ENCODE peak calls at places on chromosomes 11 and 22, in nine cellular contexts. P is retinal pigment epithelial cell; K is mesothelial cell of epicardium; A is C1 segment of cervical spinal cord; H is stimulated activated CD8-positive, alpha-beta memory T cell treated with anti-CD3 and anti-CD28 coated beads, Interleukin-15, amount 100 ng/mL, for 4 hours; G is IMR-90; W is stimulated activated CD4-positive, alpha-beta T cell treated with anti-CD3 and anti-CD28 coated beads, Interleukin-12 subunit alpha, Interleukin-12 subunit beta, amount 100 ng/mL, for 4 hours; R is DMS 273 treated with DMSO at 0.1 percent for 48 hours; I is HuH-7. B is an unnamed sample.

GRCh38 chr11:69939551-69940245 is 120.5 kb upstream of the FGF3 start:
- DNase-seq in P (no peak), K (no peak), A (no peak), H (no peak), G (peak; percentile 77), W (no peak), R (no peak), I (no peak), B (no peak)

GRCh38 chr11:86678296-86678695 is 5.9 kb upstream of the ME3 start:
- DNase-seq in P (no peak), K (no peak), A (no peak), H (no peak), G (no peak), W (no peak), R (no peak), I (no peak), B (no peak)

GRCh38 chr11:87033561-87033960 is 4.2 kb upstream of the TMEM135 start:
- DNase-seq in P (no peak), K (no peak), A (no peak), H (no peak), G (no peak), W (no peak), R (no peak), I (no peak), B (no peak)

GRCh38 chr11:69504127-69504526 is 22.7 kb downstream of the LINC01488 start:
- DNase-seq in P (no peak), K (no peak), A (no peak), H (no peak), G (no peak), W (no peak), R (no peak), I (no peak), B (no peak)

GRCh38 chr11:61334434-61335354 is 1.7 kb downstream of the TKFC start:
- DNase-seq in P (peak; percentile 29), K (no peak), A (no peak), H (no peak), G (peak; percentile 57), W (no peak), R (no peak), I (no peak), B (no peak)

GRCh38 chr11:116390963-116391362 is 381.8 kb downstream of the BUD13 start:
- DNase-seq in P (no peak), K (no peak), A (no peak), H (no peak), G (no peak), W (no peak), R (no peak), I (no peak), B (no peak)

GRCh38 chr11:91248199-91248807 is 976.3 kb upstream of the FAT3 start:
- DNase-seq in P (no peak), K (no peak), A (no peak), H (no peak), G (peak; percentile 53), W (no peak), R (no peak), I (no peak), B (no peak)

GRCh38 chr11:45900916-45901617 is 6.0 kb downstream of the FREY1 start:
- DNase-seq in P (no peak), K (no peak), A (peak; percentile 49), H (no peak), G (no peak), W (no peak), R (no peak), I (no peak), B (no peak)

GRCh38 chr11:93845181-93846092 is 5.0 kb downstream of the VSTM5 start:
- DNase-seq in P (no peak), K (no peak), A (no peak), H (no peak), G (no peak), W (no peak), R (no peak), I (no peak), B (no peak)

GRCh38 chr11:85705805-85706204 is 19.8 kb upstream of the CCDC89 start:
- DNase-seq in P (no peak), K (no peak), A (no peak), H (no peak), G (peak; percentile 48), W (no peak), R (no peak), I (no peak), B (no peak)

GRCh38 chr11:126355324-126355925 is at the start of gene ST3GAL4:
- DNase-seq in P (no peak), K (peak; percentile 72), A (peak; percentile 82), H (peak; percentile 51), G (peak; percentile 52), W (peak; percentile 77), R (peak; percentile 31), I (peak; percentile 95), B (peak; percentile 31)

GRCh38 chr22:29528144-29528543 is 25.4 kb downstream of the THOC5 start:
- DNase-seq in P (no peak), K (no peak), A (no peak), H (no peak), G (no peak), W (no peak), R (no peak), I (no peak), B (no peak)

GRCh38 chr11:76152086-76152658 is 54.1 kb downstream of the WNT11 start:
- DNase-seq in P (no peak), K (peak; percentile 54), A (peak; percentile 47), H (peak; percentile 54), G (peak; percentile 65), W (peak; percentile 84), R (no peak), I (peak; percentile 86), B (peak; percentile 67)

GRCh38 chr22:23391022-23391421 is 189.1 kb downstream of the IGLL1 start:
- DNase-seq in P (no peak), K (no peak), A (no peak), H (no peak), G (no peak), W (no peak), R (no peak), I (no peak), B (no peak)

GRCh38 chr11:305834-306211 is 1.8 kb upstream of the IFITM2 start:
- DNase-seq in P (no peak), K (no peak), A (no peak), H (no peak), G (no peak), W (no peak), R (no peak), I (no peak), B (no peak)

GRCh38 chr11:47175746-47176327 is 842 bp downstream of the ARFGAP2 start:
- DNase-seq in P (no peak), K (no peak), A (no peak), H (no peak), G (no peak), W (no peak), R (no peak), I (no peak), B (no peak)

GRCh38 chr11:46666982-46667590 is 33.3 kb downstream of the ARHGAP1 start:
- DNase-seq in P (peak; percentile 5), K (no peak), A (no peak), H (no peak), G (no peak), W (no peak), R (no peak), I (no peak), B (no peak)

GRCh38 chr22:21917206-21917958 is 35.3 kb downstream of the PPM1F start:
- DNase-seq in P (peak; percentile 22), K (no peak), A (no peak), H (no peak), G (no peak), W (no peak), R (no peak), I (no peak), B (no peak)

GRCh38 chr22:49633010-49633324 is 194.7 kb downstream of the BRD1 start:
- DNase-seq in P (no peak), K (no peak), A (no peak), H (no peak), G (no peak), W (no peak), R (no peak), I (no peak), B (no peak)

GRCh38 chr11:35427158-35427557 is 7.8 kb upstream of the SLC1A2 start:
- DNase-seq in P (no peak), K (no peak), A (no peak), H (no peak), G (peak; percentile 54), W (no peak), R (no peak), I (no peak), B (no peak)

GRCh38 chr22:24768537-24769374 is 5.8 kb downstream of the PIWIL3 start:
- DNase-seq in P (no peak), K (no peak), A (peak; percentile 3), H (no peak), G (peak; percentile 76), W (peak; percentile 37), R (peak; percentile 1), I (peak; percentile 79), B (peak; percentile 22)

GRCh38 chr11:102798012-102798746 is at the start of gene MMP1:
- DNase-seq in P (no peak), K (no peak), A (no peak), H (no peak), G (peak; percentile 90), W (no peak), R (no peak), I (no peak), B (no peak)

GRCh38 chr22:19495562-19496323 is 16.0 kb downstream of the CDC45 start:
- DNase-seq in P (no peak), K (no peak), A (no peak), H (no peak), G (peak; percentile 50), W (no peak), R (no peak), I (no peak), B (no peak)

GRCh38 chr11:282171-282570 is 4.0 kb downstream of the NLRP6 start:
- DNase-seq in P (no peak), K (no peak), A (no peak), H (no peak), G (no peak), W (no peak), R (no peak), I (no peak), B (no peak)

GRCh38 chr11:43866969-43867368 is 13.7 kb upstream of the ALKBH3 start:
- DNase-seq in P (no peak), K (no peak), A (no peak), H (no peak), G (no peak), W (no peak), R (no peak), I (no peak), B (no peak)

GRCh38 chr11:1202776-1203504 is 19.9 kb upstream of the MUC5B start:
- DNase-seq in P (no peak), K (peak; percentile 48), A (no peak), H (peak; percentile 21), G (peak; percentile 12), W (peak; percentile 66), R (no peak), I (peak; percentile 98), B (peak; percentile 42)

GRCh38 chr11:70587095-70587389 is 188.7 kb downstream of the CTTN start:
- DNase-seq in P (no peak), K (no peak), A (no peak), H (no peak), G (peak; percentile 8), W (no peak), R (no peak), I (peak; percentile 65), B (no peak)

GRCh38 chr11:48043111-48043997 is 63.0 kb downstream of the PTPRJ start:
- DNase-seq in P (no peak), K (no peak), A (no peak), H (no peak), G (no peak), W (no peak), R (no peak), I (no peak), B (no peak)

GRCh38 chr22:37215890-37216289 is 3.6 kb upstream of the SSTR3 start:
- DNase-seq in P (no peak), K (no peak), A (no peak), H (no peak), G (no peak), W (no peak), R (no peak), I (no peak), B (no peak)

GRCh38 chr22:43000441-43001175 is 14.3 kb downstream of the PACSIN2 start:
- DNase-seq in P (no peak), K (no peak), A (no peak), H (no peak), G (peak; percentile 74), W (peak; percentile 28), R (no peak), I (no peak), B (no peak)

GRCh38 chr22:36366291-36366708 is 21.5 kb downstream of the MYH9 start:
- DNase-seq in P (peak; percentile 82), K (no peak), A (no peak), H (no peak), G (peak; percentile 68), W (no peak), R (no peak), I (no peak), B (peak; percentile 30)

B was measured in T follicular helper cell.